ENCODE peak calls at places on chromosomes 7 and 10, in four cellular contexts. B is H9, L is fibroblast of the aortic adventitia, M is keratinocyte. G is an unnamed sample.
A peak's percentile ranks its signal among the peaks of the same experiment; 100 is the strongest.

GRCh38 chr10:86244296-86244695 is 122.3 kb downstream of the GRID1 start:
- DNase-seq in B (no peak), L (no peak), M (no peak), G (no peak)

GRCh38 chr10:85603167-85603940 is 763.2 kb downstream of the GRID1 start:
- DNase-seq in B (no peak), L (no peak), M (no peak), G (no peak)

GRCh38 chr7:25260862-25261454 is 32.7 kb upstream of the NPVF start:
- DNase-seq in B (no peak), L (peak; percentile 59), M (no peak), G (no peak)

GRCh38 chr7:66036382-66036781 is 39.2 kb upstream of the ASL start:
- DNase-seq in B (no peak), L (no peak), M (no peak), G (no peak)

GRCh38 chr7:73717025-73717807 is 2.3 kb downstream of the STX1A start:
- DNase-seq in B (no peak), L (peak; percentile 84), M (no peak), G (no peak)

GRCh38 chr7:129054438-129055293 is at the start of gene TNPO3:
- DNase-seq in B (peak; percentile 96), L (peak; percentile 92), M (peak; percentile 53), G (peak; percentile 95)

GRCh38 chr10:84715911-84716310 is 387.5 kb downstream of the CCSER2 start:
- DNase-seq in B (peak; percentile 77), L (no peak), M (no peak), G (peak; percentile 81)

GRCh38 chr7:140085447-140085846 is 22.7 kb upstream of the PARP12 start:
- DNase-seq in B (no peak), L (no peak), M (no peak), G (no peak)

GRCh38 chr10:109996225-109996624 is 11.6 kb upstream of the ADD3 start:
- DNase-seq in B (no peak), L (peak; percentile 62), M (no peak), G (no peak)

GRCh38 chr7:134992626-134993179 is 6.4 kb downstream of the AGBL3 start:
- DNase-seq in B (no peak), L (peak; percentile 59), M (no peak), G (no peak)

GRCh38 chr7:30730097-30730496 is 21.8 kb upstream of the INMT start:
- DNase-seq in B (no peak), L (no peak), M (no peak), G (no peak)

GRCh38 chr7:78489423-78489822 is 690.9 kb downstream of the PHTF2 start:
- DNase-seq in B (no peak), L (no peak), M (no peak), G (no peak)

GRCh38 chr10:123044391-123044790 is 35.6 kb downstream of the ACADSB start:
- DNase-seq in B (no peak), L (peak; percentile 31), M (no peak), G (no peak)

GRCh38 chr10:77041636-77042258 is 595.9 kb downstream of the KCNMA1 start:
- DNase-seq in B (no peak), L (no peak), M (no peak), G (no peak)

GRCh38 chr10:93875032-93875358 is 18.8 kb upstream of the SLC35G1 start:
- DNase-seq in B (no peak), L (no peak), M (no peak), G (no peak)

GRCh38 chr10:70031215-70031614 is 21.4 kb upstream of the MACROH2A2 start:
- DNase-seq in B (no peak), L (no peak), M (no peak), G (no peak)

GRCh38 chr7:128137096-128137655 is 103.9 kb upstream of the LEP start:
- DNase-seq in B (no peak), L (peak; percentile 14), M (no peak), G (no peak)

GRCh38 chr10:93485690-93486089 is 3.6 kb upstream of the MYOF start:
- DNase-seq in B (no peak), L (no peak), M (no peak), G (no peak)

GRCh38 chr7:82904871-82905270 is 257.8 kb downstream of the PCLO start:
- DNase-seq in B (no peak), L (no peak), M (no peak), G (no peak)

GRCh38 chr7:128450409-128450808 is 5.3 kb upstream of the HILPDA start:
- DNase-seq in B (no peak), L (peak; percentile 18), M (no peak), G (no peak)

GRCh38 chr10:88392222-88392621 is 190.9 kb downstream of the RNLS start:
- DNase-seq in B (no peak), L (no peak), M (no peak), G (no peak)

GRCh38 chr10:31604141-31604540 is 285.1 kb downstream of the ZEB1 start:
- DNase-seq in B (no peak), L (peak; percentile 59), M (no peak), G (no peak)

GRCh38 chr10:118971187-118971586 is 58.3 kb upstream of the NANOS1 start:
- DNase-seq in B (no peak), L (no peak), M (no peak), G (no peak)

GRCh38 chr10:73096041-73096451 is 620 bp downstream of the P4HA1 start:
- DNase-seq in B (peak; percentile 71), L (peak; percentile 75), M (no peak), G (peak; percentile 85)

GRCh38 chr10:52376665-52377354 is 62.7 kb downstream of the DKK1 start:
- DNase-seq in B (no peak), L (no peak), M (no peak), G (no peak)

GRCh38 chr10:71512794-71513379 is 116.2 kb downstream of the CDH23 start:
- DNase-seq in B (no peak), L (no peak), M (no peak), G (no peak)

GRCh38 chr7:142960955-142961512 is 1.1 kb downstream of the KEL start:
- DNase-seq in B (no peak), L (no peak), M (no peak), G (no peak)

GRCh38 chr7:50409856-50410468 is 40.2 kb downstream of the FIGNL1 start:
- DNase-seq in B (no peak), L (no peak), M (no peak), G (no peak)

GRCh38 chr10:76946268-76946667 is 691.3 kb downstream of the KCNMA1 start:
- DNase-seq in B (no peak), L (peak; percentile 86), M (no peak), G (no peak)

GRCh38 chr7:7002416-7003062 is 176.5 kb upstream of the CCZ1B start:
- DNase-seq in B (peak; percentile 67), L (no peak), M (no peak), G (peak; percentile 19)

GRCh38 chr7:28853150-28853549 is 105.0 kb downstream of the TRIL start:
- DNase-seq in B (no peak), L (no peak), M (no peak), G (no peak)

DNA sequence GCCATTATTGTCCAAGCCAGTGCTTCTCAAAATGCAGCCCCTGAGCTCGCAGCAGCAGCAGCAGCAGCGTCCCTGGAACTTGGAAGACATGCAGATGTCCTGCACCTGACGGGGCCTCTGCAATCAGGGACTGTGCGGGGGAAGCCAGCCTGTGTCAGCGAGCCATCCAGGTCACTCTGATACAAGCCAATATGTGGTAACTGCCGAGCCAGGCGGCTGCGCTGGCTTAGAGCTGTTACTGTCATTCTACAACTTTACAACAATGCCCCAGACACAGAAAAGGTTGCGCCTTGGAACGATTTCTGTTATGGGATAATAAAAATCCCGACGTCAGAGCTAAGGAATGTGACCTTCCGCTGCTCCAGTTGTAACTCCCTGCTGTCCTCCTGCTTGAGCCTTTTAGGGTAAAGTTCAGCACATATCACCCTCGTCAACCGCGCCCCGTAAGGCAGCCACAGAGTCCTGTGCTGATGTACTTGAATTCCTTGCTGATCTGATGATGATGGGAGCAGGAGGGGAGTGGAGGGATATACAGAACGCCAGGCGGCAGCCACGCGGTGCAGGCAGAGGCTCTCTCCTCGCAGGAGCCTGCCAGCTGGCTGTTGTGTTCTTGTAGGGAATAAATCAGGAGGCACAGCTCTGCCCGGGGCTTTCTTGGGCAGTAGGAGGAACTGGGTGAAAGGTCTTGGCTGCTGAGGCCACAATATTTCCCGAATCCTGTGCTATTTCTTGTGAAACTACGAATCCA is 20.0 kb upstream of the CRYGN start:
- DNase-seq in B (peak; percentile 61), L (peak; percentile 92), M (no peak), G (peak; percentile 57)
- TF ChIP-seq CTCF in B (no peak), L (peak; percentile 46), M (peak; percentile 23), G (peak; percentile 3)

DNA sequence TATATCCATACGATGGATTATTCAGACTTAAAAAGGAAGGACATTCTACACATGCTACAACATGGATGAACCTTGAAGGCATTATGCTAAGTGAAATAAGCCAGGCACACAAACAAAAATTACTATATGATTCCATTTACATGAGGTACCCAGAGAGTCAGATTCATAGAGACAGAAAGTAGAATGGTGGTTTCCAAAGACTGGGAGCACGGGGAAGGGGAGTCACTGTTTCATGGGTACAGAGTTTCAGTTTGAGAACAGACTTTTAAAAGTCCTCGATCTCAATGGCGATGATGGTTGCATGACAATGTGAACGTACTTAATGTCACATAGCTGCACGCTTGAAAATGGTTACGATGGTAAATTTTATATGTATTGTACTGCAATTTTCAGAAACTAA is 39.3 kb downstream of the NUDCD3 start:
- DNase-seq in B (no peak), L (no peak), M (no peak), G (no peak)
- TF ChIP-seq CTCF in B (no peak), L (no peak), M (no peak), G (no peak)

DNA sequence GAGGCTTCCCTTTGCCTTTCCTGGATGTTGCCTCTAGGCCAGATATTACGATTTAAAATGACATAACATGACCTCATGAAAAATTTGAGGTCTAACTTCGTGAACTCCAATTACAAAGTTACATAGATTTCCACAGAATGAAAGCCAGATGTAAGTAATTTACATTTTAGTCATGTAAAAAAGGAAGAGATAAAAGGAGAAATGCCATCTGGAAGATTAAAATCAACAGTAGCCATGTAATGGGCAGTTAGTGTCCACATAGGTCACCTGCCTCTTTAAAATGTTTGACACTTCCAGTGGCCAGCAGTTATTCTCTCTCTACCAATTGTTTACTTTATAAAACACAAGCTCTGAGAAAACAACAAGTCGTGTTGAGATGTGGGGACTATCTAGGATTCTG is 4.1 kb upstream of the VSTM2A start:
- DNase-seq in B (no peak), L (no peak), M (no peak), G (no peak)
- TF ChIP-seq CTCF in B (no peak), L (no peak), M (no peak), G (no peak)

GRCh38 chr10:95467162-95467599 is 94.0 kb downstream of the SORBS1 start:
- DNase-seq in B (peak; percentile 86), L (no peak), M (no peak), G (peak; percentile 72)
- TF ChIP-seq CTCF in B (peak; percentile 43), L (no peak), M (no peak), G (peak; percentile 32)

GRCh38 chr10:1227505-1228402 is 171.6 kb downstream of the WDR37 start:
- DNase-seq in B (no peak), L (no peak), M (no peak), G (no peak)
- TF ChIP-seq CTCF in B (peak; percentile 21), L (no peak), M (no peak), G (peak; percentile 9)

G was measured in neural progenitor cell.